ENCODE peak calls at places on chromosome 3, in nine cellular contexts. F is T-helper 9 cell; I is stimulated activated CD4-positive, alpha-beta T cell treated with anti-CD3 and anti-CD28 coated beads, TNF-alpha, amount 100 ng/mL, for 24 hours; K is GM04504; L is stimulated activated CD8-positive, alpha-beta memory T cell treated with anti-CD3 and anti-CD28 coated beads, Interleukin-4, amount 100 ng/mL, for 24 hours; G is activated T-cell treated with anti-CD3 and anti-CD28 coated beads for 1 hour; X is HTR-8/SVneo; Z is AG08396; E is RWPE1. M is an unnamed sample.
A peak's percentile ranks its signal among the peaks of the same experiment; 100 is the strongest.

GRCh38 chr3:150251187-150251592 is 156.9 kb upstream of the TSC22D2 start:
- DNase-seq in Z (no peak), K (no peak), I (no peak), L (no peak), X (no peak), E (no peak), F (no peak), G (no peak), M (no peak)

GRCh38 chr3:133663569-133664313 is 2.0 kb upstream of the TOPBP1 start:
- DNase-seq in X (peak; percentile 69), F (no peak), L (no peak), Z (peak; percentile 64), K (no peak), E (peak; percentile 55), I (no peak), G (no peak), M (peak; percentile 72)

GRCh38 chr3:123084738-123085237 is 18.0 kb downstream of the PDIA5 start:
- DNase-seq in L (no peak), Z (no peak), E (no peak), G (no peak), X (no peak), F (no peak), I (no peak), K (no peak), M (no peak)

GRCh38 chr3:9021610-9022009 is 58.3 kb upstream of the RAD18 start:
- DNase-seq in X (no peak), L (no peak), G (no peak), I (no peak), E (no peak), Z (no peak), F (no peak), K (no peak), M (no peak)

GRCh38 chr3:181691951-181692849 is 19.5 kb upstream of the SOX2 start:
- DNase-seq in G (no peak), E (no peak), X (no peak), L (no peak), K (no peak), F (no peak), I (no peak), Z (no peak), M (no peak)

GRCh38 chr3:41277790-41278465 is 78.6 kb downstream of the CTNNB1 start:
- DNase-seq in G (no peak), K (no peak), L (no peak), Z (no peak), F (no peak), I (no peak), E (no peak), X (no peak), M (no peak)

GRCh38 chr3:152308475-152308844 is 39.7 kb downstream of the MBNL1 start:
- DNase-seq in X (no peak), I (no peak), E (no peak), L (no peak), G (no peak), F (no peak), Z (no peak), K (no peak), M (no peak)

GRCh38 chr3:64399205-64399800 is 174.0 kb upstream of the PRICKLE2 start:
- DNase-seq in X (peak; percentile 59), E (peak; percentile 52), I (no peak), K (peak; percentile 56), F (no peak), G (no peak), L (no peak), Z (peak; percentile 55), M (peak; percentile 54)

GRCh38 chr3:143002727-143003126 is 1.4 kb downstream of the U2SURP start:
- DNase-seq in K (no peak), Z (no peak), E (no peak), X (no peak), I (no peak), F (no peak), G (no peak), L (no peak), M (no peak)

GRCh38 chr3:127694467-127695215 is 21.9 kb downstream of the ABTB1 start:
- DNase-seq in I (no peak), X (no peak), L (no peak), K (no peak), G (peak; percentile 36), Z (no peak), F (no peak), E (peak; percentile 55), M (peak; percentile 60)

GRCh38 chr3:58572013-58572633 is 5.1 kb downstream of the FAM107A start:
- DNase-seq in I (no peak), Z (no peak), F (no peak), K (no peak), E (no peak), G (no peak), L (no peak), X (no peak), M (no peak)

GRCh38 chr3:53259427-53260259 is 3.8 kb upstream of the TKT start:
- DNase-seq in Z (no peak), L (no peak), G (no peak), F (no peak), I (no peak), K (no peak), X (no peak), E (no peak), M (no peak)

GRCh38 chr3:181354140-181354539 is 357.6 kb upstream of the SOX2 start:
- DNase-seq in E (no peak), L (no peak), K (no peak), F (no peak), X (no peak), I (no peak), G (no peak), Z (no peak), M (no peak)

GRCh38 chr3:42397644-42398043 is 12.8 kb downstream of the LYZL4 start:
- DNase-seq in G (no peak), L (no peak), K (no peak), F (no peak), E (no peak), X (no peak), Z (no peak), I (no peak), M (no peak)

GRCh38 chr3:27659279-27660021 is 62.7 kb downstream of the EOMES start:
- DNase-seq in K (no peak), E (peak; percentile 50), G (peak; percentile 27), F (peak; percentile 26), Z (peak; percentile 46), X (peak; percentile 67), I (peak; percentile 16), L (peak; percentile 4), M (peak; percentile 77)

GRCh38 chr3:188349276-188349962 is 195.5 kb downstream of the LPP start:
- DNase-seq in L (no peak), G (no peak), F (no peak), E (no peak), X (no peak), Z (no peak), I (no peak), K (no peak), M (no peak)

GRCh38 chr3:169660709-169661566 is 2.6 kb downstream of the MECOM start:
- DNase-seq in Z (no peak), I (no peak), E (no peak), K (no peak), L (no peak), G (no peak), X (no peak), F (no peak), M (no peak)

GRCh38 chr3:37809846-37810447 is 51.7 kb upstream of the CTDSPL start:
- DNase-seq in X (no peak), K (no peak), G (no peak), F (no peak), E (no peak), L (no peak), I (no peak), Z (no peak), M (no peak)

GRCh38 chr3:108461641-108462040 is 48.8 kb downstream of the MYH15 start:
- DNase-seq in K (no peak), G (no peak), E (no peak), Z (no peak), X (no peak), L (no peak), F (no peak), I (no peak), M (no peak)

M was measured in A549.